ENCODE peak calls at places on chromosome 14, in six cellular contexts. X is RWPE1; D is lower leg skin; Q is stimulated activated CD4-positive, alpha-beta T cell treated with anti-CD3 and anti-CD28 coated beads, Interleukin-2, amount 100 ng/mL, for 24 hours; R is choroid plexus epithelial cell; H is stimulated activated CD8-positive, alpha-beta memory T cell treated with anti-CD3 and anti-CD28 coated beads, Interleukin-7, amount 100 ng/mL, for 1 hour. F is an unnamed sample.

GRCh38 chr14:99546230-99546879 is 57.7 kb downstream of the CCDC85C start:
- DNase-seq in Q (no peak), H (no peak), R (no peak), D (no peak), X (no peak), F (no peak)

GRCh38 chr14:78405071-78405856 is 235.1 kb downstream of the NRXN3 start:
- DNase-seq in D (no peak), R (peak), X (no peak), H (no peak), Q (no peak), F (no peak)

GRCh38 chr14:36580856-36581831 is 1.3 kb downstream of the NKX2-8 start:
- DNase-seq in X (peak), R (peak), D (no peak), Q (peak), H (no peak), F (no peak)

GRCh38 chr14:105015242-105015641 is 5.6 kb downstream of the CDCA4 start:
- DNase-seq in X (no peak), H (no peak), Q (no peak), R (no peak), D (no peak), F (no peak)

GRCh38 chr14:90785474-90785873 is 30.8 kb downstream of the TTC7B start:
- DNase-seq in X (no peak), R (peak), Q (no peak), D (no peak), H (no peak), F (peak)

GRCh38 chr14:106209745-106210144 is 683.4 kb downstream of the TMEM121 start:
- DNase-seq in Q (peak), X (no peak), D (no peak), H (no peak), R (no peak), F (no peak)

GRCh38 chr14:59281613-59282012 is 93.1 kb downstream of the DAAM1 start:
- DNase-seq in H (no peak), X (peak), R (peak), D (no peak), Q (no peak), F (no peak)

GRCh38 chr14:61342486-61342885 is 21.1 kb downstream of the PRKCH start:
- DNase-seq in Q (peak), X (no peak), R (no peak), H (peak), D (no peak), F (no peak)

GRCh38 chr14:69105326-69105725 is 47.6 kb downstream of the DCAF5 start:
- DNase-seq in D (no peak), R (peak), Q (no peak), H (no peak), X (no peak), F (no peak)

GRCh38 chr14:75946785-75947184 is 35.0 kb downstream of the TGFB3 start:
- DNase-seq in X (no peak), H (no peak), R (no peak), D (no peak), Q (no peak), F (no peak)

GRCh38 chr14:33056213-33056612 is 117.5 kb downstream of the NPAS3 start:
- DNase-seq in R (no peak), H (no peak), X (no peak), D (no peak), Q (no peak), F (no peak)

GRCh38 chr14:102893452-102893851 is 29.0 kb upstream of the AMN start:
- DNase-seq in D (peak), X (no peak), Q (no peak), R (peak), H (no peak), F (no peak)

GRCh38 chr14:55578511-55578910 is 1.5 kb upstream of the KTN1 start:
- DNase-seq in D (no peak), Q (no peak), R (no peak), H (no peak), X (no peak), F (no peak)

GRCh38 chr14:26290007-26290530 is 307.8 kb downstream of the NOVA1 start:
- DNase-seq in Q (no peak), R (peak), H (no peak), X (no peak), D (no peak), F (no peak)

GRCh38 chr14:90660865-90661570 is 155.2 kb downstream of the TTC7B start:
- DNase-seq in X (no peak), R (no peak), Q (no peak), D (no peak), H (no peak), F (no peak)